ENCODE peak calls at places on chromosomes 7 and 10, in seven cellular contexts. P, H, I, G, W, M and F are unnamed samples.

GRCh38 chr10:3263747-3264146 is 91.2 kb upstream of the PITRM1 start:
- DNase-seq in P (no peak), H (no peak), I (no peak), G (no peak), W (no peak), M (no peak), F (no peak)

GRCh38 chr7:37211097-37211496 is 237.6 kb downstream of the ELMO1 start:
- DNase-seq in P (no peak), H (no peak), I (peak), G (peak), W (no peak), M (no peak), F (no peak)

GRCh38 chr7:42189535-42189934 is 47.5 kb downstream of the GLI3 start:
- DNase-seq in P (no peak), H (peak), I (no peak), G (peak), W (no peak), M (no peak), F (peak)

GRCh38 chr10:129360046-129360445 is 107.0 kb upstream of the MGMT start:
- DNase-seq in P (no peak), H (no peak), I (no peak), G (no peak), W (no peak), M (no peak), F (no peak)

GRCh38 chr10:32377458-32378370 is 30.8 kb upstream of the EPC1 start:
- DNase-seq in P (peak), H (peak), I (no peak), G (peak), W (no peak), M (no peak), F (peak)

GRCh38 chr7:94530114-94530513 is 20.5 kb downstream of the CASD1 start:
- DNase-seq in P (no peak), H (no peak), I (no peak), G (no peak), W (no peak), M (no peak), F (peak)

GRCh38 chr10:8331896-8332729 is 277.6 kb downstream of the GATA3 start:
- DNase-seq in P (peak), H (peak), I (peak), G (peak), W (no peak), M (peak), F (peak)

GRCh38 chr10:4296165-4296564 is 511.2 kb upstream of the KLF6 start:
- DNase-seq in P (no peak), H (no peak), I (no peak), G (no peak), W (no peak), M (no peak), F (no peak)

GRCh38 chr10:50436805-50437204 is 185.5 kb upstream of the ASAH2 start:
- DNase-seq in P (no peak), H (no peak), I (no peak), G (no peak), W (no peak), M (no peak), F (no peak)

GRCh38 chr7:129176853-129177369 is 11.5 kb upstream of the SMO start:
- DNase-seq in P (no peak), H (no peak), I (no peak), G (no peak), W (no peak), M (no peak), F (no peak)

GRCh38 chr10:110207805-110208613 is 604 bp downstream of the MXI1 start:
- DNase-seq in P (peak), H (no peak), I (no peak), G (peak), W (no peak), M (no peak), F (peak)

GRCh38 chr7:137840183-137840779 is 6.5 kb downstream of the DGKI start:
- DNase-seq in P (no peak), H (no peak), I (no peak), G (no peak), W (no peak), M (no peak), F (no peak)

GRCh38 chr7:134920026-134920758 is 66.1 kb upstream of the AGBL3 start:
- DNase-seq in P (no peak), H (peak), I (no peak), G (peak), W (no peak), M (no peak), F (peak)

GRCh38 chr10:11146402-11147171 is 128.9 kb downstream of the CELF2 start:
- DNase-seq in P (no peak), H (no peak), I (no peak), G (peak), W (no peak), M (no peak), F (no peak)

GRCh38 chr10:79981673-79982485 is 33.0 kb upstream of the SFTPD start:
- DNase-seq in P (no peak), H (peak), I (peak), G (peak), W (no peak), M (no peak), F (peak)

GRCh38 chr7:140231779-140232491 is 55.2 kb upstream of the KDM7A start:
- DNase-seq in P (peak), H (no peak), I (no peak), G (no peak), W (no peak), M (no peak), F (no peak)

GRCh38 chr7:81439591-81439990 is 330.3 kb downstream of the HGF start:
- DNase-seq in P (no peak), H (no peak), I (no peak), G (peak), W (no peak), M (no peak), F (no peak)

GRCh38 chr7:100509213-100509612 is 25.5 kb downstream of the NYAP1 start:
- DNase-seq in P (no peak), H (peak), I (peak), G (peak), W (no peak), M (no peak), F (peak)

GRCh38 chr7:97107192-97107800 is 10.2 kb upstream of the SDHAF3 start:
- DNase-seq in P (no peak), H (no peak), I (no peak), G (no peak), W (no peak), M (no peak), F (no peak)

GRCh38 chr7:112084506-112084905 is 121.7 kb downstream of the DOCK4 start:
- DNase-seq in P (no peak), H (no peak), I (no peak), G (peak), W (no peak), M (no peak), F (no peak)